ENCODE peak calls at places on chromosomes 3 and 15, in eight cellular contexts. One of them, this sample, is unnamed. For H3K4me1, the result is how much of the 10 kb centered on the place peaks cover.

GRCh38 chr3:4996771-4997291 is 17.6 kb downstream of the BHLHE40 start:
- DNase-seq in suprapubic skin: peak
- DNase-seq in IMR-90: no peak
- DNase-seq in spleen: no peak
- DNase-seq in right atrium auricular region: peak
- DNase-seq in endodermal cell: peak
- DNase-seq in transverse colon: no peak
- DNase-seq in cardiac muscle cell: no peak
- DNase-seq in this sample: peak

GRCh38 chr3:183909030-183909600 is 24.4 kb upstream of the PARL start:
- DNase-seq in spleen: no peak
- DNase-seq in suprapubic skin: no peak
- DNase-seq in transverse colon: no peak
- DNase-seq in right atrium auricular region: no peak
- DNase-seq in IMR-90: no peak
- DNase-seq in endodermal cell: peak
- DNase-seq in cardiac muscle cell: no peak
- DNase-seq in this sample: no peak

GRCh38 chr3:43256714-43257461 is 29.5 kb upstream of the SNRK start:
- DNase-seq in right atrium auricular region: no peak
- DNase-seq in IMR-90: no peak
- DNase-seq in endodermal cell: no peak
- DNase-seq in transverse colon: no peak
- DNase-seq in suprapubic skin: no peak
- DNase-seq in cardiac muscle cell: no peak
- DNase-seq in spleen: no peak
- DNase-seq in this sample: no peak

GRCh38 chr3:8756671-8757070 is 12.7 kb downstream of the OXTR start:
- DNase-seq in cardiac muscle cell: no peak
- DNase-seq in transverse colon: no peak
- DNase-seq in suprapubic skin: peak
- DNase-seq in right atrium auricular region: no peak
- DNase-seq in endodermal cell: peak
- DNase-seq in IMR-90: peak
- DNase-seq in spleen: no peak
- DNase-seq in this sample: no peak

GRCh38 chr3:165463546-165463945 is 267.4 kb upstream of the SLITRK3 start:
- DNase-seq in transverse colon: no peak
- DNase-seq in cardiac muscle cell: no peak
- DNase-seq in IMR-90: peak
- DNase-seq in spleen: no peak
- DNase-seq in right atrium auricular region: no peak
- DNase-seq in endodermal cell: no peak
- DNase-seq in suprapubic skin: no peak
- DNase-seq in this sample: no peak

GRCh38 chr15:70427120-70427519 is 329.4 kb upstream of the TLE3 start:
- DNase-seq in right atrium auricular region: no peak
- DNase-seq in IMR-90: no peak
- DNase-seq in transverse colon: no peak
- DNase-seq in suprapubic skin: no peak
- DNase-seq in cardiac muscle cell: no peak
- DNase-seq in endodermal cell: no peak
- DNase-seq in spleen: no peak
- DNase-seq in this sample: no peak

GRCh38 chr3:187011915-187012314 is 81.6 kb downstream of the ST6GAL1 start:
- DNase-seq in right atrium auricular region: peak
- DNase-seq in endodermal cell: no peak
- DNase-seq in transverse colon: no peak
- DNase-seq in spleen: no peak
- DNase-seq in cardiac muscle cell: no peak
- DNase-seq in IMR-90: no peak
- DNase-seq in suprapubic skin: no peak
- DNase-seq in this sample: no peak

GRCh38 chr3:184773341-184774186 is 38.4 kb upstream of the VPS8 start:
- DNase-seq in right atrium auricular region: no peak
- DNase-seq in endodermal cell: no peak
- DNase-seq in cardiac muscle cell: peak
- DNase-seq in suprapubic skin: no peak
- DNase-seq in spleen: peak
- DNase-seq in transverse colon: no peak
- DNase-seq in IMR-90: no peak
- DNase-seq in this sample: no peak

GRCh38 chr3:40078590-40078989 is 230.9 kb upstream of the EIF1B start:
- DNase-seq in cardiac muscle cell: no peak
- DNase-seq in suprapubic skin: no peak
- DNase-seq in endodermal cell: no peak
- DNase-seq in transverse colon: no peak
- DNase-seq in spleen: no peak
- DNase-seq in IMR-90: no peak
- DNase-seq in right atrium auricular region: no peak
- DNase-seq in this sample: no peak

GRCh38 chr3:14788644-14789043 is 30.1 kb upstream of the FGD5 start:
- DNase-seq in suprapubic skin: peak
- DNase-seq in cardiac muscle cell: no peak
- DNase-seq in right atrium auricular region: no peak
- DNase-seq in endodermal cell: peak
- DNase-seq in IMR-90: no peak
- DNase-seq in transverse colon: no peak
- DNase-seq in spleen: peak
- DNase-seq in this sample: no peak

GRCh38 chr3:126349071-126349470 is 8.1 kb downstream of the KLF15 start:
- DNase-seq in cardiac muscle cell: no peak
- DNase-seq in suprapubic skin: peak
- DNase-seq in right atrium auricular region: no peak
- DNase-seq in IMR-90: no peak
- DNase-seq in endodermal cell: no peak
- DNase-seq in transverse colon: peak
- DNase-seq in spleen: peak
- DNase-seq in this sample: no peak

GRCh38 chr3:63943678-63944077 is 31.5 kb upstream of the SCAANT1 start:
- DNase-seq in endodermal cell: no peak
- DNase-seq in cardiac muscle cell: no peak
- DNase-seq in transverse colon: no peak
- DNase-seq in right atrium auricular region: no peak
- DNase-seq in IMR-90: no peak
- DNase-seq in spleen: no peak
- DNase-seq in suprapubic skin: no peak
- DNase-seq in this sample: no peak

GRCh38 chr15:84886211-84886983 is 1.9 kb downstream of the SLC28A1 start:
- DNase-seq in transverse colon: no peak
- DNase-seq in right atrium auricular region: no peak
- DNase-seq in endodermal cell: no peak
- DNase-seq in spleen: no peak
- DNase-seq in suprapubic skin: no peak
- DNase-seq in IMR-90: no peak
- DNase-seq in cardiac muscle cell: no peak
- DNase-seq in this sample: no peak

GRCh38 chr3:155805204-155805801 is 775 bp downstream of the C3orf33 start:
- DNase-seq in transverse colon: peak
- DNase-seq in spleen: no peak
- DNase-seq in suprapubic skin: no peak
- DNase-seq in IMR-90: no peak
- DNase-seq in endodermal cell: no peak
- DNase-seq in cardiac muscle cell: no peak
- DNase-seq in right atrium auricular region: peak
- DNase-seq in this sample: no peak

GRCh38 chr3:124695369-124695768 is 34.9 kb upstream of the UMPS start:
- DNase-seq in IMR-90: no peak
- DNase-seq in suprapubic skin: no peak
- DNase-seq in endodermal cell: peak
- DNase-seq in cardiac muscle cell: no peak
- DNase-seq in transverse colon: no peak
- DNase-seq in spleen: no peak
- DNase-seq in right atrium auricular region: no peak
- DNase-seq in this sample: no peak

GRCh38 chr3:48662140-48662752 is 440 bp downstream of the CELSR3 start:
- DNase-seq in transverse colon: no peak
- DNase-seq in IMR-90: no peak
- DNase-seq in suprapubic skin: no peak
- DNase-seq in spleen: no peak
- DNase-seq in right atrium auricular region: no peak
- DNase-seq in cardiac muscle cell: peak
- DNase-seq in endodermal cell: peak
- DNase-seq in this sample: no peak

GRCh38 chr3:14403636-14404395 is 1.4 kb downstream of the SLC6A6 start:
- DNase-seq in cardiac muscle cell: peak
- DNase-seq in spleen: no peak
- DNase-seq in right atrium auricular region: no peak
- DNase-seq in transverse colon: peak
- DNase-seq in endodermal cell: no peak
- DNase-seq in suprapubic skin: no peak
- DNase-seq in IMR-90: no peak
- DNase-seq in this sample: no peak

GRCh38 chr15:70892002-70892911 is at the start of the genes LRRC49 and THAP10:
- DNase-seq in endodermal cell: peak
- DNase-seq in suprapubic skin: peak
- DNase-seq in IMR-90: peak
- DNase-seq in right atrium auricular region: peak
- DNase-seq in spleen: peak
- DNase-seq in transverse colon: peak
- DNase-seq in cardiac muscle cell: peak
- DNase-seq in this sample: peak

GRCh38 chr3:112569265-112569664 is 7.4 kb downstream of the SLC35A5 start:
- DNase-seq in right atrium auricular region: no peak
- DNase-seq in suprapubic skin: no peak
- DNase-seq in cardiac muscle cell: no peak
- DNase-seq in IMR-90: no peak
- DNase-seq in spleen: no peak
- DNase-seq in transverse colon: no peak
- DNase-seq in endodermal cell: no peak
- DNase-seq in this sample: no peak

GRCh38 chr3:31389939-31390338 is 142.8 kb upstream of the STT3B start:
- DNase-seq in cardiac muscle cell: no peak
- DNase-seq in endodermal cell: no peak
- DNase-seq in transverse colon: no peak
- DNase-seq in IMR-90: no peak
- DNase-seq in spleen: no peak
- DNase-seq in suprapubic skin: no peak
- DNase-seq in right atrium auricular region: no peak
- DNase-seq in this sample: no peak
- H3K4me3 ChIP-seq in cardiac muscle cell: no peak
- H3K4me3 ChIP-seq in endodermal cell: no peak
- H3K4me3 ChIP-seq in transverse colon: no peak
- H3K4me3 ChIP-seq in IMR-90: no peak
- H3K4me3 ChIP-seq in spleen: no peak
- H3K4me3 ChIP-seq in suprapubic skin: no peak
- H3K4me3 ChIP-seq in right atrium auricular region: no peak
- H3K4me3 ChIP-seq in this sample: no peak

GRCh38 chr15:53511175-53511574 is 248.3 kb downstream of the WDR72 start:
- DNase-seq in endodermal cell: no peak
- DNase-seq in cardiac muscle cell: no peak
- DNase-seq in spleen: no peak
- DNase-seq in IMR-90: no peak
- DNase-seq in transverse colon: no peak
- DNase-seq in suprapubic skin: no peak
- DNase-seq in right atrium auricular region: no peak
- DNase-seq in this sample: no peak

GRCh38 chr15:53506370-53506769 is 253.1 kb downstream of the WDR72 start:
- DNase-seq in transverse colon: no peak
- DNase-seq in cardiac muscle cell: no peak
- DNase-seq in right atrium auricular region: no peak
- DNase-seq in suprapubic skin: no peak
- DNase-seq in endodermal cell: peak
- DNase-seq in spleen: no peak
- DNase-seq in IMR-90: no peak
- DNase-seq in this sample: no peak

GRCh38 chr15:53513431-53513830 is 246.0 kb downstream of the WDR72 start:
- DNase-seq in transverse colon: no peak
- DNase-seq in cardiac muscle cell: no peak
- DNase-seq in endodermal cell: no peak
- DNase-seq in spleen: no peak
- DNase-seq in right atrium auricular region: no peak
- DNase-seq in IMR-90: no peak
- DNase-seq in suprapubic skin: no peak
- DNase-seq in this sample: no peak

GRCh38 chr15:53512029-53512428 is 247.4 kb downstream of the WDR72 start:
- DNase-seq in IMR-90: no peak
- DNase-seq in right atrium auricular region: no peak
- DNase-seq in cardiac muscle cell: no peak
- DNase-seq in transverse colon: no peak
- DNase-seq in spleen: no peak
- DNase-seq in suprapubic skin: no peak
- DNase-seq in endodermal cell: no peak
- DNase-seq in this sample: no peak
- TF ChIP-seq CTCF in IMR-90: no peak
- TF ChIP-seq CTCF in right atrium auricular region: no peak
- TF ChIP-seq CTCF in cardiac muscle cell: no peak
- TF ChIP-seq CTCF in transverse colon: no peak
- TF ChIP-seq CTCF in spleen: no peak
- TF ChIP-seq CTCF in suprapubic skin: no peak
- TF ChIP-seq CTCF in endodermal cell: peak
- TF ChIP-seq CTCF in this sample: no peak

DNA sequence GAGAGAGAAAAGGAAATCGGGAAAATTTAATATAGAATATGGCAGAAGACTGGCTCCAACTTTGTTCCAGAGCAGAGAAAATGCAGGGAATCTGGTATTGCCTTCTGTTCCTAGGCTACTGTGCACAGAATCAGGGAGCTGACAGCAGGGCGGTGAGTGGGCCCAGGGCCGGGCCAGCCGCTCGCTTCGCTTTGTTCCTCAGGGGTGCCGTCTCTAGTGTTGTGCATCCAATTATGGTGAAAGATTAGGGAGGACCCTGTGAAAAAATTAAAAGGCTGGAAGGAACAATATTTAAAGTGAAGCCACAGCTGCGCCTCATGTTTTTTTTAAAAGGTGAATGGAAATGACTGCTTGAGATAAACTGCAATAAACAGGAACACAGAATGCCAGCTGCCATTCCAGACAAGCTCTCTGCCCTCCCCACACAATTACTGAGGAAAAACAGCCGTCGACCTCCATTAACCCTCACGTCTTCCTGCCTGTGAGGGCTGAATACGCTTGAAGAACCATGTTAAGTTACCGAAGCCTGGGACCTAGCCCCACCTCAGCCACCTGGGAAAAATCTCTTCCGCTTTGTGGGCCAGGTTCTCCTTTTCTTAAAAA is 132.0 kb upstream of the IL12A start:
- DNase-seq in spleen: no peak
- DNase-seq in IMR-90: no peak
- DNase-seq in suprapubic skin: no peak
- DNase-seq in endodermal cell: no peak
- DNase-seq in transverse colon: no peak
- DNase-seq in cardiac muscle cell: no peak
- DNase-seq in right atrium auricular region: no peak
- DNase-seq in this sample: no peak
- H3K4me1 ChIP-seq in spleen: half or more
- H3K4me1 ChIP-seq in IMR-90: under half
- H3K4me1 ChIP-seq in suprapubic skin: under half
- H3K4me1 ChIP-seq in endodermal cell: under half
- H3K4me1 ChIP-seq in transverse colon: under half
- H3K4me1 ChIP-seq in cardiac muscle cell: half or more
- H3K4me1 ChIP-seq in right atrium auricular region: under half
- H3K4me1 ChIP-seq in this sample: half or more

DNA sequence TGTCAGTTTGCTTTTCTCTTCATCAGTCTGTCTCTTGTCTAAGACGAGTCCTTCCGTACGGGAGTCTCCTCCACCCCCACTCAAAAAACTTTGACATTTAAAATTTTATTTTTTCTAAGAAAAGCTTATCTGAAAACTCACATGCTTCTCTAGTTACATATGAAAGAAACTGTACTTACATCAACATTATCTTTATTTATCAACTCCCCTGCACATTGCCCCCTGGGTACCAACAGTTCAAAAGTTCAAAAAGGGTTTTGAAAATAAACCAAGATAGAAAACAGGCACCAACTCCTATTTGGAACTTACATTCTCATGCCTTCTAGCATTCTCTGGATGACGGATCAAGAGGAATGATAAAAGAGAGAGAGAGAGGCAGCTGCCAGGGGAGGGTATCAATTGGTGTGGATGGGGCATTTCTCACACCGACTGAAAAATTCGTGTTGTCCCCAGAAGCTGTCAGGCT is 182.5 kb downstream of the FOXP1 start:
- DNase-seq in spleen: no peak
- DNase-seq in transverse colon: no peak
- DNase-seq in right atrium auricular region: no peak
- DNase-seq in cardiac muscle cell: peak
- DNase-seq in suprapubic skin: no peak
- DNase-seq in endodermal cell: no peak
- DNase-seq in IMR-90: no peak
- DNase-seq in this sample: no peak
- H3K4me3 ChIP-seq in spleen: no peak
- H3K4me3 ChIP-seq in transverse colon: no peak
- H3K4me3 ChIP-seq in right atrium auricular region: no peak
- H3K4me3 ChIP-seq in cardiac muscle cell: no peak
- H3K4me3 ChIP-seq in suprapubic skin: no peak
- H3K4me3 ChIP-seq in endodermal cell: no peak
- H3K4me3 ChIP-seq in IMR-90: no peak
- H3K4me3 ChIP-seq in this sample: no peak